ENCODE peak calls at places on chromosomes 11 and 22, in seven cellular contexts. One of them, this sample, is unnamed.

GRCh38 chr11:64461081-64461480 is 102.1 kb downstream of the RPS6KA4 start:
- DNase-seq in heart right ventricle: no peak
- DNase-seq in right lobe of liver: no peak
- DNase-seq in K562: no peak
- DNase-seq in A549: no peak
- DNase-seq in body of pancreas: no peak
- DNase-seq in foreskin fibroblast: no peak
- DNase-seq in this sample: no peak

GRCh38 chr11:77345621-77346020 is 44.1 kb upstream of the GDPD4 start:
- DNase-seq in heart right ventricle: no peak
- DNase-seq in right lobe of liver: no peak
- DNase-seq in K562: no peak
- DNase-seq in A549: no peak
- DNase-seq in body of pancreas: no peak
- DNase-seq in foreskin fibroblast: peak
- DNase-seq in this sample: peak

GRCh38 chr11:69500285-69501120 is 19.0 kb downstream of the LINC01488 start:
- DNase-seq in heart right ventricle: no peak
- DNase-seq in right lobe of liver: no peak
- DNase-seq in K562: no peak
- DNase-seq in A549: no peak
- DNase-seq in body of pancreas: no peak
- DNase-seq in foreskin fibroblast: no peak
- DNase-seq in this sample: no peak

GRCh38 chr11:98137437-98137836 is 883.3 kb upstream of the CNTN5 start:
- DNase-seq in heart right ventricle: no peak
- DNase-seq in right lobe of liver: no peak
- DNase-seq in K562: no peak
- DNase-seq in A549: no peak
- DNase-seq in body of pancreas: no peak
- DNase-seq in foreskin fibroblast: no peak
- DNase-seq in this sample: peak

GRCh38 chr11:127844843-127845242 is 742.5 kb downstream of the ETS1 start:
- DNase-seq in heart right ventricle: no peak
- DNase-seq in right lobe of liver: no peak
- DNase-seq in K562: no peak
- DNase-seq in A549: no peak
- DNase-seq in body of pancreas: no peak
- DNase-seq in foreskin fibroblast: no peak
- DNase-seq in this sample: no peak

GRCh38 chr22:19105867-19106802 is 16.1 kb downstream of the DGCR2 start:
- DNase-seq in heart right ventricle: no peak
- DNase-seq in right lobe of liver: no peak
- DNase-seq in K562: peak
- DNase-seq in A549: peak
- DNase-seq in body of pancreas: peak
- DNase-seq in foreskin fibroblast: no peak
- DNase-seq in this sample: no peak

GRCh38 chr11:57240007-57240406 is 3.0 kb upstream of the APLNR start:
- DNase-seq in heart right ventricle: no peak
- DNase-seq in right lobe of liver: peak
- DNase-seq in K562: no peak
- DNase-seq in A549: no peak
- DNase-seq in body of pancreas: no peak
- DNase-seq in foreskin fibroblast: no peak
- DNase-seq in this sample: no peak

GRCh38 chr11:12680246-12680939 is 6.2 kb downstream of the TEAD1 start:
- DNase-seq in heart right ventricle: peak
- DNase-seq in right lobe of liver: no peak
- DNase-seq in K562: no peak
- DNase-seq in A549: no peak
- DNase-seq in body of pancreas: peak
- DNase-seq in foreskin fibroblast: peak
- DNase-seq in this sample: peak

GRCh38 chr11:126113515-126113957 is 50.9 kb upstream of the CDON start:
- DNase-seq in heart right ventricle: peak
- DNase-seq in right lobe of liver: peak
- DNase-seq in K562: no peak
- DNase-seq in A549: peak
- DNase-seq in body of pancreas: peak
- DNase-seq in foreskin fibroblast: peak
- DNase-seq in this sample: peak

GRCh38 chr11:124517314-124517713 is 26.1 kb downstream of the OR8B12 start:
- DNase-seq in heart right ventricle: no peak
- DNase-seq in right lobe of liver: no peak
- DNase-seq in K562: no peak
- DNase-seq in A549: no peak
- DNase-seq in body of pancreas: no peak
- DNase-seq in foreskin fibroblast: no peak
- DNase-seq in this sample: no peak

GRCh38 chr22:43535336-43535735 is 123.5 kb downstream of the MPPED1 start:
- DNase-seq in heart right ventricle: no peak
- DNase-seq in right lobe of liver: no peak
- DNase-seq in K562: no peak
- DNase-seq in A549: no peak
- DNase-seq in body of pancreas: no peak
- DNase-seq in foreskin fibroblast: no peak
- DNase-seq in this sample: no peak

GRCh38 chr11:57241311-57241972 is 4.4 kb upstream of the APLNR start:
- DNase-seq in heart right ventricle: no peak
- DNase-seq in right lobe of liver: no peak
- DNase-seq in K562: no peak
- DNase-seq in A549: no peak
- DNase-seq in body of pancreas: no peak
- DNase-seq in foreskin fibroblast: no peak
- DNase-seq in this sample: no peak

GRCh38 chr11:556175-556699 is 4.3 kb downstream of the LMNTD2 start:
- DNase-seq in heart right ventricle: no peak
- DNase-seq in right lobe of liver: no peak
- DNase-seq in K562: no peak
- DNase-seq in A549: no peak
- DNase-seq in body of pancreas: no peak
- DNase-seq in foreskin fibroblast: peak
- DNase-seq in this sample: no peak

GRCh38 chr11:46012185-46012584 is 89.7 kb downstream of the LARGE2 start:
- DNase-seq in heart right ventricle: no peak
- DNase-seq in right lobe of liver: no peak
- DNase-seq in K562: no peak
- DNase-seq in A549: no peak
- DNase-seq in body of pancreas: no peak
- DNase-seq in foreskin fibroblast: no peak
- DNase-seq in this sample: no peak

GRCh38 chr11:69509846-69510390 is 28.5 kb downstream of the LINC01488 start:
- DNase-seq in heart right ventricle: no peak
- DNase-seq in right lobe of liver: no peak
- DNase-seq in K562: no peak
- DNase-seq in A549: no peak
- DNase-seq in body of pancreas: no peak
- DNase-seq in foreskin fibroblast: no peak
- DNase-seq in this sample: no peak

DNA sequence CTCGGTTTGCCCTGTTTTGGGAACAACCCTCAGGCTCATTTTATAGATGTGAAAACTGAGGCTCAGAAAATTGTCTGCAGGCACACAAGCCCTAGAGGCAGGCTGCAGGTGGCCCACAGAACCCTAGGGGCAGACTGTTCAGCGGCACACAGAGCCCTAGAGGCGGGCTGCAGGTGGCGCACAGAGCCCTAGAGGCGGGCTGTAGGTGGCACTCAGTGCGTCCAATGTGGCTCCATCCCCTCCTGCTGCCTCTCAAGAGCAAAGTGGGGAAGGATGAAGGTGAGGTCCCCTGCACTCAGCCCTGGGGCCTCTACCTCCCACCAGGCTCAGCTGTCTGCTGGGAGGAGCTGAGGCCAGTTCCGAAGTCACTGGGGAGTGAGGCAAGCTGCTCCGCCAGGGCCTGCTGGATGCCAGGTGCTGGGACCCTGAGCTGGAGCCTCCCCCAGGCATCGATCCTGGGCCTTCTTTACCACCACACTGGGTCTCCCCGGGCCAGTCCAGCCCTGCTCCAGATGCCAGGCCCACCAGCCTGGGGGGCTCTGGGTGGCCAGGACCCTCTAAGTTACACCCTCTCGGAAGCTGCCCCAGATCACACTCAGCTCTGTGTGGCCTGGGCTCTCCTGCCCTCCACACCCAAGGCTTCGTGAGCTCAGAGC is 2.3 kb downstream of the ACY3 start:
- DNase-seq in heart right ventricle: no peak
- DNase-seq in right lobe of liver: peak
- DNase-seq in K562: peak
- DNase-seq in A549: peak
- DNase-seq in body of pancreas: peak
- DNase-seq in foreskin fibroblast: no peak
- DNase-seq in this sample: no peak
- H3K4me3 ChIP-seq in heart right ventricle: no peak
- H3K4me3 ChIP-seq in right lobe of liver: no peak
- H3K4me3 ChIP-seq in K562: no peak
- H3K4me3 ChIP-seq in A549: no peak
- H3K4me3 ChIP-seq in body of pancreas: no peak
- H3K4me3 ChIP-seq in foreskin fibroblast: no peak
- H3K4me3 ChIP-seq in this sample: no peak

DNA sequence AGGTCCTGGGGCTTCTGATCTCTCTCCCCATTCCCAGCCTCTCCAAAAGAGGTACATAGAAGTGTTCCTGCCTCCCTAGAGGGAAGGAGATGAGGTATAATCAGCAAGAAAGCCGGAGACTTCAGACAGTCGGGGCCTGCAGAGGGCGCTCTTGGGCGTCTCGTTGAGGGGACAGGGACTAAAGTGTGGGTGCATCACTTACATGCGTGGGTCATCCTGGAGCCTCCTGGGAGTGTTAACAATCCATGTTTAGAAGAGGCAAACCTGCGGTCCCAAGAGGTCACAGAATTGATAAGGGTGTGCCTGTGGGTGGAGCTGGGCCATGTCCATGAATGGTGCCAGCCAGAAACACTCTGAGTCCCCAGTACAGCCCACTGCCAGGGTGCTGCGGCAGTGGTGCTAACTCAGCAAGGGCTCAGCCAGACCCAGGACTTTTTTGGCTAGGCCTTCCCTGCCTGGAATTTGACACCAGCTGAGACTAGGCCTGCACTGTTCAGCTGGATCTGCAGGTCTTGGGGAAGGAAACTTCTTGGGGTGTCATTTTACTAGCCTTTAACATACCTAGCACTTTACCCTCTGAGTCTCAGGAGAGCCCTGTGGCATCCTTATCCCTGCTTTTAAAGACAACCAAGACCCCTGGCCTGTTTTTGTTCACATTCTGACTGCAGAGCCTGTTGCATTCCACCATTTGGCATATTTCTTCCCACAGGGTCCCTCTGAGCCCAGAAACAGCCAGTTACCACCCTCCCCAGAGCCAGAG is 5.5 kb downstream of the YDJC start:
- DNase-seq in heart right ventricle: no peak
- DNase-seq in right lobe of liver: no peak
- DNase-seq in K562: peak
- DNase-seq in A549: no peak
- DNase-seq in body of pancreas: no peak
- DNase-seq in foreskin fibroblast: peak
- DNase-seq in this sample: peak
- TF ChIP-seq CTCF in heart right ventricle: no peak
- TF ChIP-seq CTCF in right lobe of liver: peak
- TF ChIP-seq CTCF in K562: no peak
- TF ChIP-seq CTCF in A549: peak
- TF ChIP-seq CTCF in body of pancreas: no peak
- TF ChIP-seq CTCF in foreskin fibroblast: peak
- TF ChIP-seq CTCF in this sample: peak

DNA sequence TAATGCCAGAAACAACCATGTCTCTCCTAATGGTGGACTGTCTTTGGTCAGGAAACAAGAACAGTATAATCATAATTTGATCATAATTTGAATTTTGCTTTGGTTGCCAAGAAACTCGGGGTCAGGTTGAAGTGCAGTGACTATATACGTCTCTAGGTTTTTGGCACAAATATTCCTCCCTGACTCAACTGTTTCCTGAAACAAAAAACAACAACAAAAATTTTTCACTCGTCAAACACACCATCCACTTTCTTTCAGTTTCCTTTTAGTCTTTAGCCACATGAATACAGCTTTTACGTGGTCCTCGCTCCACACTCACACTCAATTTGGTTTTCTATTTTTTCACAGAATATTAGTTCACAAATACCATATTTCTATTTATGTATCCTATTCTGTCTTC is 5.4 kb upstream of the FBLN1 start:
- DNase-seq in heart right ventricle: no peak
- DNase-seq in right lobe of liver: no peak
- DNase-seq in K562: no peak
- DNase-seq in A549: no peak
- DNase-seq in body of pancreas: no peak
- DNase-seq in foreskin fibroblast: no peak
- DNase-seq in this sample: peak
- H3K4me3 ChIP-seq in heart right ventricle: no peak
- H3K4me3 ChIP-seq in right lobe of liver: no peak
- H3K4me3 ChIP-seq in K562: no peak
- H3K4me3 ChIP-seq in A549: no peak
- H3K4me3 ChIP-seq in body of pancreas: no peak
- H3K4me3 ChIP-seq in foreskin fibroblast: no peak
- H3K4me3 ChIP-seq in this sample: no peak

DNA sequence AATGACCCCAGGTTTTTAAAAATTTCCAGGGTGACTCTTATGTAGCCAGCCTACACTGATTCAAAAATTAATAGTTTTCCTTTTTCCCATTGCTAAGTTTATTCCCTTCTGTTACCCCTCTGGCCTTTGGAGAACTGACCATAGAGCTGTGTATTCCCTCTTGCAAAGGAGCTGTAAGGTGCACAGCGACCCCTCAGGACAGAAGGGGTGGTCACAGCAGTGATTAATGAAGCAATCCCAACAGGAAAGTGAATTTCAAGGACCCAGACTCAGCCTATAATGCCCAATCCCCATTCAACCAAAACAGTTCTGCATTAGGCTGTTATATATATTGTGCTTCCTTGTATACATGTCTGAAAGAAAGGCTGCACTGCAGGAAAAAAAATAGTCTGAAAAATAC is 147.1 kb downstream of the WT1 start:
- DNase-seq in heart right ventricle: no peak
- DNase-seq in right lobe of liver: no peak
- DNase-seq in K562: no peak
- DNase-seq in A549: no peak
- DNase-seq in body of pancreas: no peak
- DNase-seq in foreskin fibroblast: no peak
- DNase-seq in this sample: no peak
- TF ChIP-seq CTCF in heart right ventricle: no peak
- TF ChIP-seq CTCF in right lobe of liver: no peak
- TF ChIP-seq CTCF in K562: peak
- TF ChIP-seq CTCF in A549: no peak
- TF ChIP-seq CTCF in body of pancreas: no peak
- TF ChIP-seq CTCF in foreskin fibroblast: no peak
- TF ChIP-seq CTCF in this sample: no peak

GRCh38 chr11:107961480-107961879 is 33.2 kb downstream of the RAB39A start:
- DNase-seq in heart right ventricle: no peak
- DNase-seq in right lobe of liver: no peak
- DNase-seq in K562: no peak
- DNase-seq in A549: no peak
- DNase-seq in body of pancreas: no peak
- DNase-seq in foreskin fibroblast: no peak
- DNase-seq in this sample: no peak
- H3K4me3 ChIP-seq in heart right ventricle: no peak
- H3K4me3 ChIP-seq in right lobe of liver: no peak
- H3K4me3 ChIP-seq in K562: no peak
- H3K4me3 ChIP-seq in A549: no peak
- H3K4me3 ChIP-seq in body of pancreas: no peak
- H3K4me3 ChIP-seq in foreskin fibroblast: no peak
- H3K4me3 ChIP-seq in this sample: no peak

GRCh38 chr22:49767355-49768062 is 60.2 kb downstream of the BRD1 start:
- DNase-seq in heart right ventricle: no peak
- DNase-seq in right lobe of liver: peak
- DNase-seq in K562: peak
- DNase-seq in A549: peak
- DNase-seq in body of pancreas: no peak
- DNase-seq in foreskin fibroblast: peak
- DNase-seq in this sample: peak
- TF ChIP-seq CTCF in heart right ventricle: no peak
- TF ChIP-seq CTCF in right lobe of liver: peak
- TF ChIP-seq CTCF in K562: peak
- TF ChIP-seq CTCF in A549: no peak
- TF ChIP-seq CTCF in body of pancreas: peak
- TF ChIP-seq CTCF in foreskin fibroblast: peak
- TF ChIP-seq CTCF in this sample: peak